ENCODE peak calls at places on chromosomes 4 and X, in seven cellular contexts. One of them, this sample, is unnamed.

GRCh38 chr4:48746608-48747374 is 33.3 kb downstream of the FRYL start:
- DNase-seq in MM.1S: no peak
- DNase-seq in activated naive CD4-positive, alpha-beta T cell treated with Interleukin-2 at 50 U/mL for 16 hours: no peak
- DNase-seq in fibroblast of the aortic adventitia: no peak
- DNase-seq in endothelial cell: no peak
- DNase-seq in uterus: no peak
- DNase-seq in amniotic stem cell: no peak
- DNase-seq in this sample: no peak

GRCh38 chr4:2948895-2949781 is 14.1 kb downstream of the NOP14 start:
- DNase-seq in MM.1S: no peak
- DNase-seq in activated naive CD4-positive, alpha-beta T cell treated with Interleukin-2 at 50 U/mL for 16 hours: peak
- DNase-seq in fibroblast of the aortic adventitia: peak
- DNase-seq in uterus: no peak
- DNase-seq in amniotic stem cell: no peak
- DNase-seq in endothelial cell: peak
- DNase-seq in this sample: no peak

GRCh38 chrX:44669626-44670025 is 127.0 kb upstream of the FUNDC1 start:
- DNase-seq in amniotic stem cell: no peak
- DNase-seq in activated naive CD4-positive, alpha-beta T cell treated with Interleukin-2 at 50 U/mL for 16 hours: no peak
- DNase-seq in uterus: no peak
- DNase-seq in fibroblast of the aortic adventitia: no peak
- DNase-seq in endothelial cell: no peak
- DNase-seq in MM.1S: no peak
- DNase-seq in this sample: no peak

GRCh38 chrX:47568656-47569295 is 7.8 kb downstream of the ARAF start:
- DNase-seq in endothelial cell: no peak
- DNase-seq in uterus: no peak
- DNase-seq in fibroblast of the aortic adventitia: no peak
- DNase-seq in amniotic stem cell: no peak
- DNase-seq in activated naive CD4-positive, alpha-beta T cell treated with Interleukin-2 at 50 U/mL for 16 hours: peak
- DNase-seq in MM.1S: no peak
- DNase-seq in this sample: no peak

GRCh38 chr4:69039071-69039470 is 57.2 kb upstream of the UGT2B7 start:
- DNase-seq in uterus: no peak
- DNase-seq in activated naive CD4-positive, alpha-beta T cell treated with Interleukin-2 at 50 U/mL for 16 hours: no peak
- DNase-seq in fibroblast of the aortic adventitia: peak
- DNase-seq in endothelial cell: no peak
- DNase-seq in MM.1S: no peak
- DNase-seq in amniotic stem cell: no peak
- DNase-seq in this sample: no peak

GRCh38 chr4:30753316-30753715 is 33.1 kb downstream of the PCDH7 start:
- DNase-seq in fibroblast of the aortic adventitia: no peak
- DNase-seq in MM.1S: no peak
- DNase-seq in endothelial cell: no peak
- DNase-seq in activated naive CD4-positive, alpha-beta T cell treated with Interleukin-2 at 50 U/mL for 16 hours: no peak
- DNase-seq in amniotic stem cell: peak
- DNase-seq in uterus: no peak
- DNase-seq in this sample: no peak

GRCh38 chr4:112302320-112303274 is 5.4 kb downstream of the ALPK1 start:
- DNase-seq in activated naive CD4-positive, alpha-beta T cell treated with Interleukin-2 at 50 U/mL for 16 hours: peak
- DNase-seq in amniotic stem cell: no peak
- DNase-seq in uterus: no peak
- DNase-seq in fibroblast of the aortic adventitia: no peak
- DNase-seq in MM.1S: no peak
- DNase-seq in endothelial cell: no peak
- DNase-seq in this sample: no peak

GRCh38 chr4:148101235-148101634 is 341.0 kb downstream of the NR3C2 start:
- DNase-seq in fibroblast of the aortic adventitia: no peak
- DNase-seq in MM.1S: no peak
- DNase-seq in uterus: no peak
- DNase-seq in activated naive CD4-positive, alpha-beta T cell treated with Interleukin-2 at 50 U/mL for 16 hours: no peak
- DNase-seq in endothelial cell: no peak
- DNase-seq in amniotic stem cell: no peak
- DNase-seq in this sample: no peak

GRCh38 chr4:184350213-184350817 is 124.0 kb downstream of the IRF2 start:
- DNase-seq in uterus: no peak
- DNase-seq in activated naive CD4-positive, alpha-beta T cell treated with Interleukin-2 at 50 U/mL for 16 hours: no peak
- DNase-seq in amniotic stem cell: no peak
- DNase-seq in fibroblast of the aortic adventitia: no peak
- DNase-seq in endothelial cell: no peak
- DNase-seq in MM.1S: peak
- DNase-seq in this sample: no peak

GRCh38 chr4:76562851-76563803 is 128.1 kb downstream of the SHROOM3 start:
- DNase-seq in endothelial cell: no peak
- DNase-seq in activated naive CD4-positive, alpha-beta T cell treated with Interleukin-2 at 50 U/mL for 16 hours: no peak
- DNase-seq in MM.1S: no peak
- DNase-seq in uterus: no peak
- DNase-seq in fibroblast of the aortic adventitia: no peak
- DNase-seq in amniotic stem cell: no peak
- DNase-seq in this sample: no peak

GRCh38 chr4:57499786-57500185 is 389.6 kb upstream of the IGFBP7 start:
- DNase-seq in uterus: no peak
- DNase-seq in MM.1S: no peak
- DNase-seq in activated naive CD4-positive, alpha-beta T cell treated with Interleukin-2 at 50 U/mL for 16 hours: no peak
- DNase-seq in fibroblast of the aortic adventitia: no peak
- DNase-seq in amniotic stem cell: no peak
- DNase-seq in endothelial cell: no peak
- DNase-seq in this sample: no peak

GRCh38 chr4:157996598-157996997 is 176.2 kb downstream of the GASK1B start:
- DNase-seq in MM.1S: no peak
- DNase-seq in endothelial cell: no peak
- DNase-seq in fibroblast of the aortic adventitia: no peak
- DNase-seq in activated naive CD4-positive, alpha-beta T cell treated with Interleukin-2 at 50 U/mL for 16 hours: no peak
- DNase-seq in uterus: no peak
- DNase-seq in amniotic stem cell: no peak
- DNase-seq in this sample: no peak

GRCh38 chr4:148007789-148008188 is 275.9 kb downstream of the ARHGAP10 start:
- DNase-seq in endothelial cell: no peak
- DNase-seq in activated naive CD4-positive, alpha-beta T cell treated with Interleukin-2 at 50 U/mL for 16 hours: no peak
- DNase-seq in fibroblast of the aortic adventitia: no peak
- DNase-seq in uterus: no peak
- DNase-seq in amniotic stem cell: no peak
- DNase-seq in MM.1S: no peak
- DNase-seq in this sample: no peak

GRCh38 chr4:55650483-55650882 is 14.4 kb upstream of the NMU start:
- DNase-seq in uterus: no peak
- DNase-seq in endothelial cell: no peak
- DNase-seq in amniotic stem cell: no peak
- DNase-seq in MM.1S: no peak
- DNase-seq in fibroblast of the aortic adventitia: no peak
- DNase-seq in activated naive CD4-positive, alpha-beta T cell treated with Interleukin-2 at 50 U/mL for 16 hours: no peak
- DNase-seq in this sample: no peak

GRCh38 chrX:129493643-129494042 is 29.6 kb downstream of the SMARCA1 start:
- DNase-seq in fibroblast of the aortic adventitia: peak
- DNase-seq in uterus: no peak
- DNase-seq in amniotic stem cell: no peak
- DNase-seq in activated naive CD4-positive, alpha-beta T cell treated with Interleukin-2 at 50 U/mL for 16 hours: no peak
- DNase-seq in MM.1S: no peak
- DNase-seq in endothelial cell: no peak
- DNase-seq in this sample: no peak